ENCODE peak calls at places on chromosomes 1 and 21, in four cellular contexts. I is activated CD4-positive, alpha-beta T cell treated with anti-CD3 and anti-CD28 coated beads for 1 hour; P is foreskin melanocyte; K is H9. Y is an unnamed sample.

GRCh38 chr1:174153085-174153824 is 6.1 kb upstream of the RABGAP1L start:
- DNase-seq in I (no peak), P (peak), K (no peak), Y (no peak)

GRCh38 chr1:143611159-143611558 is 360.6 kb downstream of the FAM72C start:
- DNase-seq in I (no peak), P (no peak), K (no peak), Y (no peak)

GRCh38 chr1:65177457-65177856 is 29.5 kb downstream of the AK4 start:
- DNase-seq in I (no peak), P (peak), K (no peak), Y (peak)

GRCh38 chr1:93577536-93578432 is 103.9 kb downstream of the BCAR3 start:
- DNase-seq in I (no peak), P (no peak), K (no peak), Y (no peak)

GRCh38 chr1:160789702-160790611 is 6.0 kb upstream of the LY9 start:
- DNase-seq in I (no peak), P (peak), K (no peak), Y (no peak)

GRCh38 chr21:23401278-23401677 is 2206.0 kb downstream of the MRPL39 start:
- DNase-seq in I (no peak), P (no peak), K (no peak), Y (no peak)

GRCh38 chr1:93813076-93813475 is 65.9 kb downstream of the DNTTIP2 start:
- DNase-seq in I (no peak), P (no peak), K (no peak), Y (no peak)

GRCh38 chr1:161989108-161989507 is 34.6 kb downstream of the OLFML2B start:
- DNase-seq in I (no peak), P (no peak), K (no peak), Y (no peak)

GRCh38 chr1:41423511-41424191 is 60.8 kb downstream of the EDN2 start:
- DNase-seq in I (no peak), P (no peak), K (peak), Y (no peak)